ENCODE peak calls at places on chromosomes 12 and 14, in four cellular contexts. One of them, this sample, is unnamed.

GRCh38 chr14:91893659-91894058 is 26.3 kb upstream of the TC2N start:
- DNase-seq in GM12865: no peak
- DNase-seq in PC-3: no peak
- DNase-seq in cardiac muscle cell: no peak
- DNase-seq in this sample: no peak

GRCh38 chr14:24310666-24311604 is at the start of gene LTB4R:
- DNase-seq in PC-3: no peak
- DNase-seq in cardiac muscle cell: no peak
- DNase-seq in GM12865: peak; percentile 87
- DNase-seq in this sample: no peak

GRCh38 chr12:80040075-80040738 is 59.1 kb upstream of the OTOGL start:
- DNase-seq in cardiac muscle cell: no peak
- DNase-seq in PC-3: no peak
- DNase-seq in GM12865: peak; percentile 10
- DNase-seq in this sample: no peak

GRCh38 chr12:3973269-3973884 is 100.2 kb upstream of the PARP11 start:
- DNase-seq in GM12865: no peak
- DNase-seq in PC-3: no peak
- DNase-seq in cardiac muscle cell: no peak
- DNase-seq in this sample: no peak

GRCh38 chr14:101219896-101220703 is 316.6 kb upstream of the RTL1 start:
- DNase-seq in GM12865: no peak
- DNase-seq in cardiac muscle cell: no peak
- DNase-seq in PC-3: no peak
- DNase-seq in this sample: no peak

GRCh38 chr12:59131462-59131861 is 211.2 kb upstream of the LRIG3 start:
- DNase-seq in cardiac muscle cell: no peak
- DNase-seq in GM12865: no peak
- DNase-seq in PC-3: no peak
- DNase-seq in this sample: no peak

GRCh38 chr12:117060236-117060926 is 38.8 kb downstream of the TESC start:
- DNase-seq in cardiac muscle cell: no peak
- DNase-seq in GM12865: no peak
- DNase-seq in PC-3: peak; percentile 42
- DNase-seq in this sample: peak; percentile 33

GRCh38 chr14:101963052-101963451 is 1.3 kb upstream of the DYNC1H1 start:
- DNase-seq in GM12865: no peak
- DNase-seq in PC-3: no peak
- DNase-seq in cardiac muscle cell: no peak
- DNase-seq in this sample: no peak

GRCh38 chr12:85275359-85275758 is 4.7 kb upstream of the ALX1 start:
- DNase-seq in GM12865: no peak
- DNase-seq in cardiac muscle cell: no peak
- DNase-seq in PC-3: no peak
- DNase-seq in this sample: no peak

GRCh38 chr12:321606-322326 is 59.1 kb upstream of the SLC6A13 start:
- DNase-seq in cardiac muscle cell: peak; percentile 9
- DNase-seq in PC-3: peak; percentile 33
- DNase-seq in GM12865: no peak
- DNase-seq in this sample: no peak
- TF ChIP-seq CTCF in cardiac muscle cell: no peak
- TF ChIP-seq CTCF in PC-3: peak; percentile 39
- TF ChIP-seq CTCF in GM12865: no peak
- TF ChIP-seq CTCF in this sample: peak; percentile 57

GRCh38 chr12:129185855-129186254 is 332.6 kb downstream of the GLT1D1 start:
- DNase-seq in cardiac muscle cell: no peak
- DNase-seq in GM12865: no peak
- DNase-seq in PC-3: no peak
- DNase-seq in this sample: no peak

GRCh38 chr12:129190827-129191226 is 337.5 kb downstream of the GLT1D1 start:
- DNase-seq in GM12865: no peak
- DNase-seq in PC-3: no peak
- DNase-seq in cardiac muscle cell: peak; percentile 12
- DNase-seq in this sample: no peak

GRCh38 chr12:129184066-129184695 is 330.9 kb downstream of the GLT1D1 start:
- DNase-seq in PC-3: no peak
- DNase-seq in cardiac muscle cell: no peak
- DNase-seq in GM12865: no peak
- DNase-seq in this sample: no peak

GRCh38 chr12:129186952-129187351 is 333.7 kb downstream of the GLT1D1 start:
- DNase-seq in GM12865: no peak
- DNase-seq in cardiac muscle cell: no peak
- DNase-seq in PC-3: peak; percentile 17
- DNase-seq in this sample: no peak
- TF ChIP-seq CTCF in GM12865: no peak
- TF ChIP-seq CTCF in cardiac muscle cell: no peak
- TF ChIP-seq CTCF in PC-3: peak; percentile 31
- TF ChIP-seq CTCF in this sample: peak; percentile 31

DNA sequence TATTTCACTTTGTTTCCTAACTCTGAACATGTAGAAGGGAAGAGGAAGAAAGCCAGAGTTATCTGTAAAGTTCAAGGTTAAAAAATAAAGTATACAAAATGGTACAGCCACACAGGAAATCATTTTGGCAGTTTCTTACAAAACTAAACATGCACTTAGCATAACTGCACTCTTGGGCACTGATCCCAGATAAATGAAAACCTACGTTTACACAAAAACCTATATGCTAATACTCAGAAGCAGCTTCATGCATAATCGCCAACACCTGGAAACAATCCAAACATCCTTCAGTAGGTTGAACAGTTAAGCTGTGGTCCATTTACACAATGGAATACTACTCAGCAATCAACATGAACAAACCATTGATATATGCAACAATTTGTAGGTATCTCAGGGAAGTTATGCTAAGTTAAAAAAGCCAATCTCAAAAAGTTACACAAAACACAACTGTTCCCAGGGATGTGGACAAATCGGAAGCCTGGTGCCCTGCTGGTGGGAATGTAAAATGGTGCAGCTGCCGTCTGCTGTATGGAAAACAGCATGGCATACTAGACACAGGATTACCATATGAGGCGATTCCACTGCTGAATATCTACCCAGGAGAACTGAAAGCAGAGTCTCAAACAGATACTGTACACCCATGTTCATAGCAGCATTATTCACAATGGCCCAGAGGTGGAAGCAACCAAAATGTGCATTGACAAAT is 37.6 kb downstream of the PSMC1 start:
- DNase-seq in cardiac muscle cell: no peak
- DNase-seq in GM12865: no peak
- DNase-seq in PC-3: no peak
- DNase-seq in this sample: no peak
- TF ChIP-seq CTCF in cardiac muscle cell: no peak
- TF ChIP-seq CTCF in GM12865: no peak
- TF ChIP-seq CTCF in PC-3: no peak
- TF ChIP-seq CTCF in this sample: no peak

GRCh38 chr12:54216580-54217308 is 28.0 kb upstream of the SMUG1 start:
- DNase-seq in PC-3: peak; percentile 88
- DNase-seq in GM12865: peak; percentile 89
- DNase-seq in cardiac muscle cell: peak; percentile 92
- DNase-seq in this sample: peak; percentile 74

GRCh38 chr12:54215990-54216579 is 27.3 kb upstream of the SMUG1 start:
- DNase-seq in PC-3: no peak
- DNase-seq in GM12865: peak; percentile 51
- DNase-seq in cardiac muscle cell: no peak
- DNase-seq in this sample: no peak

GRCh38 chr12:54214553-54215374 is 26.0 kb upstream of the SMUG1 start:
- DNase-seq in cardiac muscle cell: peak; percentile 94
- DNase-seq in PC-3: peak; percentile 90
- DNase-seq in GM12865: peak; percentile 95
- DNase-seq in this sample: peak; percentile 97

GRCh38 chr12:54217774-54218221 is 29.0 kb upstream of the SMUG1 start:
- DNase-seq in GM12865: peak; percentile 80
- DNase-seq in cardiac muscle cell: no peak
- DNase-seq in PC-3: no peak
- DNase-seq in this sample: peak; percentile 58

GRCh38 chr12:54217309-54217661 is 28.5 kb upstream of the SMUG1 start:
- DNase-seq in PC-3: no peak
- DNase-seq in cardiac muscle cell: no peak
- DNase-seq in GM12865: no peak
- DNase-seq in this sample: no peak
- TF ChIP-seq CTCF in PC-3: peak; percentile 5
- TF ChIP-seq CTCF in cardiac muscle cell: no peak
- TF ChIP-seq CTCF in GM12865: no peak
- TF ChIP-seq CTCF in this sample: peak; percentile 43

GRCh38 chr12:126856958-126857357 is 1410.0 kb upstream of the TMEM132C start:
- DNase-seq in GM12865: no peak
- DNase-seq in PC-3: no peak
- DNase-seq in cardiac muscle cell: no peak
- DNase-seq in this sample: no peak
- TF ChIP-seq CTCF in GM12865: no peak
- TF ChIP-seq CTCF in PC-3: peak; percentile 40
- TF ChIP-seq CTCF in cardiac muscle cell: no peak
- TF ChIP-seq CTCF in this sample: peak; percentile 32

GRCh38 chr14:49173765-49174373 is 412.3 kb downstream of the RPS29 start:
- DNase-seq in PC-3: peak; percentile 88
- DNase-seq in GM12865: peak; percentile 71
- DNase-seq in cardiac muscle cell: peak; percentile 74
- DNase-seq in this sample: peak; percentile 75
- TF ChIP-seq CTCF in PC-3: peak; percentile 88
- TF ChIP-seq CTCF in GM12865: peak; percentile 69
- TF ChIP-seq CTCF in cardiac muscle cell: peak; percentile 76
- TF ChIP-seq CTCF in this sample: peak; percentile 84

GRCh38 chr14:54760866-54761265 is 141.8 kb downstream of the GCH1 start:
- DNase-seq in PC-3: no peak
- DNase-seq in cardiac muscle cell: no peak
- DNase-seq in GM12865: no peak
- DNase-seq in this sample: no peak
- TF ChIP-seq CTCF in PC-3: no peak
- TF ChIP-seq CTCF in cardiac muscle cell: no peak
- TF ChIP-seq CTCF in GM12865: no peak
- TF ChIP-seq CTCF in this sample: no peak

GRCh38 chr12:2185751-2186341 is 133.1 kb downstream of the CACNA1C start:
- DNase-seq in GM12865: no peak
- DNase-seq in PC-3: no peak
- DNase-seq in cardiac muscle cell: no peak
- DNase-seq in this sample: no peak

GRCh38 chr12:2179953-2180736 is 127.4 kb downstream of the CACNA1C start:
- DNase-seq in GM12865: no peak
- DNase-seq in PC-3: peak; percentile 76
- DNase-seq in cardiac muscle cell: no peak
- DNase-seq in this sample: no peak

GRCh38 chr12:2187195-2187963 is 134.6 kb downstream of the CACNA1C start:
- DNase-seq in PC-3: no peak
- DNase-seq in GM12865: no peak
- DNase-seq in cardiac muscle cell: no peak
- DNase-seq in this sample: no peak

GRCh38 chr12:2180737-2181082 is 127.9 kb downstream of the CACNA1C start:
- DNase-seq in cardiac muscle cell: no peak
- DNase-seq in GM12865: no peak
- DNase-seq in PC-3: no peak
- DNase-seq in this sample: no peak

DNA sequence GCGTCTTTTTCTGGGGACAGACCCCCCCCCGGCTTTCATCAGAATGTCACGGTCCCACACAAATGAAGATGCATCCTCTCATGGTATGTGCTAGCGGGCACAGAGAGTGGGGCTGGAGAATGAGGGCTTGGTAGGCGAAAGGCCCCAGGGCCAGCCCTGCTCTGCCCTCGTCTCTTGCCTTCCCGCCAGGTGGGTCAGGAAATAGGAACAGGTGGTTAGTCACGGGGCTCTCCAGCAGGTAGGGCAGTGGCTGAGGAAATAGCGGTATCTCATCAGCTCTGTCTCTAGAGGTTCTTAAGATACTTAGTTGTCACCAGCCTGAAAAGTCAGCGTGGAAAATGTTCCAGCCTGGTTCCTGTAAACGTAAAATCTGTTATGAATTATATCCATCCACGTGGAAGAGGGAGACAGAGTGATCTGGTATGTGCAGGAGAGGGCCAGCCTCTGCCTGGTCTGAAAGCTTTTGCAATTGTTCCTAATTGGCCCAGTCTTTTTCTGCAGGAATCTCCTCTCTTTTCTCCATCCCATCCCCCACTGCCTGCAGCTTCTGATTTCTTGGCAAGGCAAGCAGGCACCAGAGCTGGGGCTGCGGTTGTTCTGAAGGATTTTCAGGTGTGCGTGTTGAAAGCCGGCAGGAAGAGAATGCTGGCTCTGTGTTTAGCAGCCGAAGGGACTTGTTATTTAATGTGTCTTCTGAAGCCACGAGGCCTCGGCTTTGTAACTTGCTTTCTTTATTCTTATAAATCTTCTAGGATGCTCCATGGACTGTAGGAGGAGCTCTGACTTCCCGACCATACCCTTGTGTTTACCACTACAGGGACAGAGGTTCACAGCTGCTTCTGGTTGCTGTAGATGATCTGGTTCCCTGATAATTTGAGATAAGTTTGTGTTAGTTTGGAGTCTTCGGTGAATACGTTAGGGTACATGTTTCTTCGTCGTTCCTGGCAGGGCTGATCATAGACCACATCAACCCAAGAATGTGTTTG is 131.1 kb downstream of the CACNA1C start:
- DNase-seq in PC-3: no peak
- DNase-seq in GM12865: no peak
- DNase-seq in cardiac muscle cell: no peak
- DNase-seq in this sample: no peak
- TF ChIP-seq CTCF in PC-3: no peak
- TF ChIP-seq CTCF in GM12865: no peak
- TF ChIP-seq CTCF in cardiac muscle cell: peak; percentile 48
- TF ChIP-seq CTCF in this sample: no peak

DNA sequence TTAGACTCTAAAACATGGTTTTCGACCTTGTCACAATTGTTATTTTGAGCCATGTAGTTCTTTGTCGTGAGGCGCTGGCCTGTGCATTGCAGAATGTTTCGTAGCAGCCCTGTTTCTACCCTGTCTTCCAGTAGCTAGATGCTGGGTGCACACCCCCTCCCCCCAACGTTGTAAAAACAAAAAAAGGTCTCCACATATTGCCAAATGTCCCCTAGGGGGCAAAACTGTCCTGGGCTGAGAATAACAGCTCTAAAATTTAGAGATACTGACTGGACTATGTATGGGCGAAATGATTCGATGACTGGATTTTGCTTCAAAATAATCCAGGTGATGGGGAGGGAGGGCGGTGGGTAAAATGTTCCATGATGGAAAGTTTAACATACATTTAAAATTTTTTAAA is 126.1 kb upstream of the FUT8 start:
- DNase-seq in GM12865: peak; percentile 85
- DNase-seq in PC-3: peak; percentile 65
- DNase-seq in cardiac muscle cell: no peak
- DNase-seq in this sample: no peak
- TF ChIP-seq CTCF in GM12865: peak; percentile 53
- TF ChIP-seq CTCF in PC-3: peak; percentile 72
- TF ChIP-seq CTCF in cardiac muscle cell: peak; percentile 26
- TF ChIP-seq CTCF in this sample: peak; percentile 33